ENCODE peak calls at places on chromosomes 16 and 17, in eight cellular contexts. F is D341Med; O is activated naive CD8-positive, alpha-beta T cell treated with anti-CD3 and anti-CD28 coated beads, Interleukin-2, amount 50 U/mL, for 16 hours; G is posterior cingulate gyrus; U is HS-5; V is activated CD8-positive, alpha-beta memory T cell treated with anti-CD3 and anti-CD28 coated beads for 24 hours; X is activated T-helper 1 cell treated with anti-CD3 and anti-CD28 coated beads, Interleukin-2, amount 50 U/mL, for 16 hours; W is NCI-H1092 treated with DMSO at 0.1 percent for 48 hours. B is an unnamed sample.

GRCh38 chr17:19904924-19905323 is 37.2 kb upstream of the ULK2 start:
- DNase-seq in F (no peak), O (no peak), G (no peak), U (no peak), V (no peak), X (no peak), W (no peak), B (no peak)

GRCh38 chr17:63546308-63547082 is 3.8 kb upstream of the DCAF7 start:
- DNase-seq in F (peak), O (no peak), G (peak), U (no peak), V (no peak), X (no peak), W (no peak), B (no peak)

GRCh38 chr16:86298166-86299131 is 211.9 kb upstream of the FOXF1 start:
- DNase-seq in F (no peak), O (no peak), G (no peak), U (no peak), V (no peak), X (no peak), W (no peak), B (no peak)

GRCh38 chr17:70552230-70552981 is 383.1 kb downstream of the KCNJ2 start:
- DNase-seq in F (peak), O (no peak), G (no peak), U (peak), V (no peak), X (no peak), W (peak), B (peak)

GRCh38 chr17:81631482-81631881 is 5.4 kb downstream of the NPLOC4 start:
- DNase-seq in F (no peak), O (no peak), G (no peak), U (no peak), V (no peak), X (no peak), W (no peak), B (no peak)

GRCh38 chr16:15608398-15609285 is 34.3 kb downstream of the MARF1 start:
- DNase-seq in F (no peak), O (no peak), G (no peak), U (no peak), V (no peak), X (no peak), W (no peak), B (no peak)

GRCh38 chr16:85353839-85354622 is 241.8 kb upstream of the CIBAR2 start:
- DNase-seq in F (no peak), O (no peak), G (no peak), U (no peak), V (no peak), X (no peak), W (no peak), B (no peak)

GRCh38 chr16:9821970-9822369 is 360.3 kb downstream of the GRIN2A start:
- DNase-seq in F (no peak), O (no peak), G (no peak), U (no peak), V (no peak), X (no peak), W (no peak), B (no peak)

GRCh38 chr17:47883589-47884426 is 12.2 kb upstream of the SP2 start:
- DNase-seq in F (peak), O (no peak), G (peak), U (no peak), V (no peak), X (no peak), W (no peak), B (no peak)

GRCh38 chr17:77382966-77383612 is 242.3 kb downstream of the SEC14L1 start:
- DNase-seq in F (no peak), O (no peak), G (no peak), U (no peak), V (no peak), X (no peak), W (no peak), B (no peak)

GRCh38 chr16:57825298-57826039 is 23.2 kb upstream of the KIFC3 start:
- DNase-seq in F (no peak), O (no peak), G (no peak), U (no peak), V (no peak), X (no peak), W (no peak), B (no peak)

GRCh38 chr16:27892879-27893278 is 170.6 kb downstream of the GSG1L start:
- DNase-seq in F (no peak), O (no peak), G (no peak), U (no peak), V (no peak), X (no peak), W (no peak), B (no peak)

GRCh38 chr16:49851468-49851787 is 4.5 kb downstream of the ZNF423 start:
- DNase-seq in F (no peak), O (no peak), G (peak), U (no peak), V (no peak), X (no peak), W (no peak), B (no peak)

GRCh38 chr17:15463363-15463762 is 4.1 kb downstream of the CDRT4 start:
- DNase-seq in F (no peak), O (no peak), G (no peak), U (no peak), V (no peak), X (no peak), W (peak), B (no peak)

GRCh38 chr17:29570521-29570920 is 2.0 kb downstream of the TP53I13 start:
- DNase-seq in F (peak), O (no peak), G (peak), U (no peak), V (peak), X (no peak), W (no peak), B (no peak)

GRCh38 chr17:1931759-1932579 is 93.2 kb downstream of the RTN4RL1 start:
- DNase-seq in F (no peak), O (no peak), G (peak), U (no peak), V (no peak), X (no peak), W (peak), B (no peak)

GRCh38 chr17:40551091-40551873 is 14.0 kb downstream of the CCR7 start:
- DNase-seq in F (peak), O (no peak), G (peak), U (peak), V (peak), X (no peak), W (no peak), B (peak)

GRCh38 chr16:4917117-4917516 is 19.8 kb downstream of the PPL start:
- DNase-seq in F (no peak), O (no peak), G (no peak), U (no peak), V (no peak), X (no peak), W (no peak), B (peak)

GRCh38 chr17:69802045-69802740 is 272.8 kb upstream of the KCNJ16 start:
- DNase-seq in F (no peak), O (no peak), G (peak), U (no peak), V (no peak), X (no peak), W (no peak), B (no peak)

GRCh38 chr17:80561541-80562114 is 17.0 kb downstream of the RPTOR start:
- DNase-seq in F (no peak), O (no peak), G (no peak), U (no peak), V (no peak), X (no peak), W (no peak), B (no peak)

GRCh38 chr17:19248923-19249574 is 11.9 kb downstream of the EPN2 start:
- DNase-seq in F (peak), O (no peak), G (peak), U (peak), V (no peak), X (no peak), W (no peak), B (peak)

GRCh38 chr17:77124192-77124908 is 16.4 kb upstream of the SEC14L1 start:
- DNase-seq in F (no peak), O (no peak), G (no peak), U (no peak), V (no peak), X (no peak), W (no peak), B (no peak)

GRCh38 chr16:85555549-85556455 is 57.3 kb upstream of the GSE1 start:
- DNase-seq in F (peak), O (no peak), G (no peak), U (no peak), V (no peak), X (no peak), W (peak), B (no peak)

GRCh38 chr17:7133424-7133823 is 18.8 kb upstream of the ASGR2 start:
- DNase-seq in F (no peak), O (peak), G (no peak), U (no peak), V (peak), X (no peak), W (no peak), B (no peak)

GRCh38 chr16:48155926-48156789 is at the start of gene ABCC12:
- DNase-seq in F (no peak), O (no peak), G (no peak), U (no peak), V (no peak), X (no peak), W (no peak), B (no peak)

GRCh38 chr17:65674246-65675045 is 113.0 kb upstream of the AXIN2 start:
- DNase-seq in F (no peak), O (no peak), G (no peak), U (no peak), V (no peak), X (no peak), W (no peak), B (no peak)

GRCh38 chr16:69112285-69113129 is 7.1 kb downstream of the HAS3 start:
- DNase-seq in F (peak), O (no peak), G (no peak), U (no peak), V (peak), X (no peak), W (no peak), B (no peak)

GRCh38 chr17:78889525-78889924 is 13.5 kb downstream of the CEP295NL start:
- DNase-seq in F (no peak), O (no peak), G (no peak), U (no peak), V (no peak), X (no peak), W (no peak), B (no peak)

B was measured in amniotic stem cell.